ENCODE peak calls at places on chromosome 16, in ten cellular contexts. J is HS-5, X is pulmonary artery endothelial cell, T is AG04449, V is midbrain, K is AG20443, Z is cardiac fibroblast, G is substantia nigra, B is fibroblast of lung, N is omental fat pad. M is an unnamed sample.

GRCh38 chr16:119835-120234 is 18.6 kb downstream of the NPRL3 start:
- DNase-seq in G (no peak), X (no peak), T (no peak), K (no peak), N (no peak), Z (no peak), B (no peak), V (no peak), J (no peak), M (no peak)

GRCh38 chr16:54970016-54970415 is 39.4 kb downstream of the IRX5 start:
- DNase-seq in X (no peak), J (no peak), T (no peak), Z (no peak), V (no peak), N (no peak), K (no peak), G (no peak), B (no peak), M (no peak)

GRCh38 chr16:31709181-31709580 is 164.4 kb upstream of the ZNF267 start:
- DNase-seq in J (no peak), B (no peak), T (no peak), V (no peak), Z (no peak), K (no peak), N (no peak), X (no peak), G (no peak), M (no peak)

GRCh38 chr16:57091990-57092785 is at the start of gene CPNE2:
- DNase-seq in N (no peak), Z (peak), V (peak), T (no peak), J (no peak), K (peak), B (peak), G (peak), X (no peak), M (no peak)

GRCh38 chr16:1366712-1367299 is 15.1 kb downstream of the GNPTG start:
- DNase-seq in N (no peak), V (no peak), G (no peak), X (no peak), Z (no peak), K (no peak), J (no peak), B (no peak), T (no peak), M (no peak)

GRCh38 chr16:88588148-88588547 is 17.9 kb downstream of the ZC3H18 start:
- DNase-seq in B (no peak), N (no peak), G (no peak), T (no peak), V (no peak), K (no peak), J (no peak), Z (no peak), X (no peak), M (no peak)

GRCh38 chr16:35629001-35629400 is 2169.6 kb downstream of the TP53TG3F start:
- DNase-seq in T (no peak), X (no peak), N (no peak), J (no peak), K (no peak), B (no peak), Z (no peak), G (no peak), V (no peak), M (no peak)

GRCh38 chr16:28309811-28310311 is 17.5 kb downstream of the SBK1 start:
- DNase-seq in B (no peak), T (no peak), Z (no peak), X (no peak), J (no peak), G (no peak), N (no peak), V (no peak), K (no peak), M (no peak)

GRCh38 chr16:89847056-89847929 is 19.0 kb downstream of the SPIRE2 start:
- DNase-seq in B (no peak), N (no peak), K (no peak), T (no peak), Z (no peak), V (no peak), G (no peak), X (no peak), J (no peak), M (no peak)

GRCh38 chr16:69329369-69330285 is 761 bp downstream of the PDF start:
- DNase-seq in B (peak), N (no peak), V (no peak), T (no peak), K (peak), J (no peak), X (no peak), G (no peak), Z (peak), M (no peak)

GRCh38 chr16:3214904-3215600 is 19.9 kb downstream of the ZNF200 start:
- DNase-seq in B (no peak), Z (no peak), X (no peak), T (no peak), N (no peak), G (no peak), K (no peak), V (no peak), J (no peak), M (no peak)

GRCh38 chr16:70561623-70562022 is 38.0 kb downstream of the SF3B3 start:
- DNase-seq in B (no peak), N (no peak), K (no peak), Z (no peak), G (no peak), J (no peak), T (no peak), V (peak), X (no peak), M (no peak)

GRCh38 chr16:4021070-4021779 is 95.0 kb downstream of the ADCY9 start:
- DNase-seq in V (no peak), G (no peak), B (no peak), X (no peak), T (no peak), Z (no peak), J (no peak), K (no peak), N (no peak), M (no peak)

GRCh38 chr16:71250461-71251232 is 20.1 kb upstream of the HYDIN start:
- DNase-seq in Z (peak), N (no peak), X (no peak), G (no peak), J (no peak), V (no peak), T (no peak), K (no peak), B (peak), M (no peak)

GRCh38 chr16:11101695-11102522 is 154.1 kb downstream of the SOCS1 start:
- DNase-seq in T (no peak), J (no peak), K (no peak), Z (peak), B (peak), N (no peak), G (no peak), X (peak), V (no peak), M (no peak)

GRCh38 chr16:8594149-8594666 is 3.9 kb upstream of the TMEM114 start:
- DNase-seq in N (no peak), X (no peak), B (no peak), J (no peak), Z (peak), G (no peak), K (no peak), V (no peak), T (no peak), M (no peak)

M was measured in HFFc6.